ENCODE peak calls at places on chromosomes 2 and 18, in nine cellular contexts. O is OCI-LY7, D is SK-N-SH, I is ovary, Z is endothelial cell of umbilical vein, U is left lung, F is transverse colon, Q is colonic mucosa, L is cardiac fibroblast. J is an unnamed sample.

GRCh38 chr2:101152195-101153076 is 1.3 kb upstream of the TBC1D8 start:
- DNase-seq in I (peak), L (peak), F (peak), D (peak), O (peak), Q (peak), Z (peak), U (no peak), J (peak)

GRCh38 chr2:44135771-44136170 is 32.9 kb upstream of the PPM1B start:
- DNase-seq in U (no peak), D (no peak), F (no peak), O (no peak), Z (no peak), Q (no peak), L (peak), I (no peak), J (no peak)

GRCh38 chr2:98778741-98779483 is 48.0 kb upstream of the MGAT4A start:
- DNase-seq in U (no peak), O (no peak), L (peak), F (no peak), I (no peak), D (no peak), Q (no peak), Z (no peak), J (no peak)

GRCh38 chr2:233999182-233999581 is 51.3 kb upstream of the SPP2 start:
- DNase-seq in D (peak), F (no peak), U (no peak), O (no peak), Q (no peak), Z (no peak), I (no peak), L (no peak), J (no peak)

GRCh38 chr2:52995439-52995838 is 772.2 kb upstream of the CHAC2 start:
- DNase-seq in O (no peak), Z (no peak), Q (no peak), F (no peak), I (no peak), L (no peak), D (no peak), U (no peak), J (no peak)

GRCh38 chr2:127093648-127094210 is 13.2 kb downstream of the BIN1 start:
- DNase-seq in Q (no peak), L (no peak), F (no peak), U (peak), O (no peak), I (no peak), Z (peak), D (no peak), J (no peak)

GRCh38 chr2:139293992-139294548 is 513.9 kb upstream of the NXPH2 start:
- DNase-seq in F (no peak), Z (no peak), O (no peak), I (no peak), U (no peak), Q (no peak), L (no peak), D (no peak), J (no peak)

GRCh38 chr2:40367652-40368051 is 84.2 kb downstream of the SLC8A1 start:
- DNase-seq in D (no peak), F (no peak), Q (no peak), O (no peak), L (peak), Z (no peak), U (no peak), I (no peak), J (no peak)

GRCh38 chr18:70036771-70037452 is 89.2 kb upstream of the CD226 start:
- DNase-seq in Z (no peak), L (no peak), F (no peak), U (no peak), D (no peak), I (no peak), Q (no peak), O (peak), J (peak)

DNA sequence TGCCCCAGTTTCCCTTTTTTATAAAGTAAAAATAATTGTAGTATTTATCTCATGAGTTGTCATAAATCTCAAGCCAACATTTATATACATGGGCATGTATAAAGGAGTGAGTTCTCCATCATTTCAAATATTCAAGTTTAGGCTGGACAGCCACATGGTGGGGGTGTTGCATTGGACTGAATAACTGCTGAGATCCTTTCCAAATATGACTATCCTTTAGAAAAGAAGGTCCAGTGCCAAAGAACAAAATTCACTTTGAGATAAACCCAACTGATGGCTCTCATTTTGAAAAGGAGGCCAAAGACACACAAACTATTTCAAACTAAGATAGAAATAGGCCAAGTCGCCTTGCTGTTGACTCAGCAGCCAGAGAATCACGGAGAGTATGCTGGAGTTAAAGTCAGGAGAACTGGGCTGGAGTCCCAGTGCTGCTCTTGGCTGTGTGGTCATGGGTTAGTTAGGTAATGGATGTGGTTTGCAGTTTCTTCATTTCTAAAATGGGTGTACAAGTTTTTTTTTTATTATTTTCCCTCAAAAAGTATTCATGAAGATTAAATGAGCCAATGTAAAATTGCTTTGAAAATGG is 204.4 kb upstream of the LRATD1 start:
- DNase-seq in I (no peak), Q (peak), Z (no peak), L (peak), O (no peak), F (peak), U (no peak), D (no peak), J (no peak)
- TF ChIP-seq CTCF in I (no peak), Q (no peak), Z (no peak), L (no peak), O (no peak), F (peak), U (no peak), D (peak), J (peak)

GRCh38 chr2:158893057-158893456 is 75.4 kb upstream of the TANC1 start:
- DNase-seq in L (no peak), O (no peak), F (no peak), U (no peak), Q (no peak), Z (no peak), I (peak), D (no peak), J (no peak)

GRCh38 chr2:158894078-158894477 is 74.4 kb upstream of the TANC1 start:
- DNase-seq in O (no peak), Z (no peak), F (no peak), D (no peak), L (peak), U (no peak), I (no peak), Q (no peak), J (no peak)

GRCh38 chr2:158890296-158890905 is 78.0 kb upstream of the TANC1 start:
- DNase-seq in Z (no peak), O (no peak), D (no peak), L (no peak), Q (no peak), I (no peak), F (no peak), U (no peak), J (no peak)

GRCh38 chr2:158893474-158893873 is 75.0 kb upstream of the TANC1 start:
- DNase-seq in I (no peak), D (no peak), Z (no peak), Q (no peak), O (no peak), U (no peak), F (no peak), L (no peak), J (no peak)

DNA sequence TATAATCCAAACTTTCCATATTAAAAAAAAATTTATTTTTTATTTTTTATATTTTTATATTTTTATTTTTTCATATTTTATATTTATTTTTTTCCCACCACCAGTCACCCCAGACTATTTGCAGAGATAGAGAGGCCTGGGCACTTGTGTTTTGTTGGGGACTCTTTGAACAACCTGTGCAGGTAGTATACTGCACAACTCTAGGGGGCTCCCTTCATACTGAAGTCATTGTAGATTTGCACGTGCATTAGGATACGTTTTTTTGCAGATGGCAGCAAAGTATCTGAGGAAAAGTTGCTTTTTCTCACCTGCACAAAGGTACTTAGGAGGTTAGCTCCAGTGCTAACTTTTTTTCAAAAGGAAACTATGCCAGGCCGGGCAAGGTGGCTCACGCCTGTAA is 73.9 kb upstream of the TANC1 start:
- DNase-seq in O (no peak), L (no peak), I (no peak), U (no peak), F (no peak), Z (no peak), D (no peak), Q (no peak), J (no peak)
- TF ChIP-seq CTCF in O (peak), L (no peak), I (no peak), U (no peak), F (no peak), Z (no peak), D (peak), Q (no peak), J (no peak)

GRCh38 chr2:29317077-29317517 is 201.9 kb downstream of the CLIP4 start:
- DNase-seq in F (peak), D (no peak), Q (no peak), U (no peak), O (no peak), I (no peak), L (peak), Z (no peak), J (peak)
- TF ChIP-seq CTCF in F (no peak), D (peak), Q (no peak), U (no peak), O (no peak), I (no peak), L (peak), Z (no peak), J (no peak)

DNA sequence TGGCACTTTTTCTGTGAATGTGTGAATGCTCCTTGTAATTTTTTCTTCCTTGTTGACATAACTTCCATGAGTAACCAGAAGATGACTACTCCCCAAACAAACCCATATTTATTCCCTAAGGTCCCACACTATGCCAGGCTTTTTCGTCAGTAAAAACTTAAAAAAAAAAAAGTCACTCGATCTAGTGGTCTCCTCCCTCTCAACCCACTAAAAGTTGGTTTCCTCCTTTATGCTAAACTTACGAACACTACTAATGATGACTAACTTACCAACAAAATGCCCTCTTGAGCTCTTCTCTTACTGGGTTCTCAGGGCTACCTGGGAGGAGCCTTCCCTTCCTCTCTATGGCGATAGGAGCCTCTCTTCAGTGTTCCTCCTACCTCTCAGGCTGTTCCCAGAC is 18.2 kb downstream of the ACVR1 start:
- DNase-seq in L (peak), Z (no peak), U (no peak), D (no peak), O (no peak), I (no peak), Q (no peak), F (no peak), J (no peak)
- TF ChIP-seq CTCF in L (no peak), Z (no peak), U (no peak), D (no peak), O (no peak), I (no peak), Q (no peak), F (no peak), J (no peak)

GRCh38 chr18:3205239-3205638 is 14.5 kb downstream of the MYOM1 start:
- DNase-seq in F (no peak), L (no peak), O (no peak), I (no peak), D (no peak), U (no peak), Z (no peak), Q (no peak), J (no peak)

GRCh38 chr18:3194947-3195612 is 24.7 kb downstream of the MYOM1 start:
- DNase-seq in F (no peak), U (no peak), D (no peak), O (no peak), Z (no peak), Q (no peak), L (no peak), I (no peak), J (no peak)

GRCh38 chr18:3199942-3200645 is 19.7 kb downstream of the MYOM1 start:
- DNase-seq in O (no peak), F (no peak), D (no peak), Q (no peak), L (no peak), U (no peak), I (no peak), Z (no peak), J (no peak)
- TF ChIP-seq CTCF in O (no peak), F (no peak), D (no peak), Q (no peak), L (no peak), U (no peak), I (no peak), Z (no peak), J (no peak)

GRCh38 chr18:24111936-24112335 is 26.9 kb upstream of the CABYR start:
- DNase-seq in D (no peak), F (no peak), O (no peak), I (no peak), U (no peak), Q (no peak), Z (no peak), L (no peak), J (no peak)
- TF ChIP-seq CTCF in D (no peak), F (no peak), O (no peak), I (no peak), U (no peak), Q (no peak), Z (no peak), L (no peak), J (no peak)

GRCh38 chr2:207064128-207064694 is 101.5 kb downstream of the KLF7 start:
- DNase-seq in L (no peak), I (no peak), D (no peak), F (no peak), U (no peak), O (no peak), Q (no peak), Z (peak), J (no peak)
- TF ChIP-seq CTCF in L (no peak), I (no peak), D (no peak), F (no peak), U (no peak), O (no peak), Q (no peak), Z (no peak), J (no peak)

GRCh38 chr18:79680891-79681339 is 1.3 kb downstream of the CTDP1 start:
- DNase-seq in Z (no peak), D (no peak), F (peak), L (no peak), Q (peak), I (peak), U (peak), O (no peak), J (no peak)

GRCh38 chr18:79681484-79682387 is 2.1 kb downstream of the CTDP1 start:
- DNase-seq in Z (no peak), D (no peak), Q (peak), L (no peak), O (no peak), I (no peak), F (peak), U (peak), J (no peak)

GRCh38 chr18:79678665-79679551 is 695 bp upstream of the CTDP1 start:
- DNase-seq in F (peak), O (peak), U (peak), I (peak), L (peak), Q (peak), D (peak), Z (peak), J (peak)

GRCh38 chr18:79679552-79680099 is at the start of gene CTDP1:
- DNase-seq in I (peak), O (peak), F (peak), Z (peak), L (peak), Q (peak), D (peak), U (peak), J (peak)

GRCh38 chr18:79680100-79680879 is 687 bp downstream of the CTDP1 start:
- DNase-seq in O (peak), Z (peak), L (peak), I (no peak), Q (peak), F (peak), U (peak), D (peak), J (peak)
- TF ChIP-seq CTCF in O (no peak), Z (no peak), L (no peak), I (no peak), Q (no peak), F (no peak), U (no peak), D (no peak), J (no peak)

GRCh38 chr2:226251661-226252060 is 548.0 kb downstream of the IRS1 start:
- DNase-seq in Z (no peak), F (no peak), D (no peak), O (no peak), L (no peak), U (no peak), Q (no peak), I (no peak), J (no peak)

DNA sequence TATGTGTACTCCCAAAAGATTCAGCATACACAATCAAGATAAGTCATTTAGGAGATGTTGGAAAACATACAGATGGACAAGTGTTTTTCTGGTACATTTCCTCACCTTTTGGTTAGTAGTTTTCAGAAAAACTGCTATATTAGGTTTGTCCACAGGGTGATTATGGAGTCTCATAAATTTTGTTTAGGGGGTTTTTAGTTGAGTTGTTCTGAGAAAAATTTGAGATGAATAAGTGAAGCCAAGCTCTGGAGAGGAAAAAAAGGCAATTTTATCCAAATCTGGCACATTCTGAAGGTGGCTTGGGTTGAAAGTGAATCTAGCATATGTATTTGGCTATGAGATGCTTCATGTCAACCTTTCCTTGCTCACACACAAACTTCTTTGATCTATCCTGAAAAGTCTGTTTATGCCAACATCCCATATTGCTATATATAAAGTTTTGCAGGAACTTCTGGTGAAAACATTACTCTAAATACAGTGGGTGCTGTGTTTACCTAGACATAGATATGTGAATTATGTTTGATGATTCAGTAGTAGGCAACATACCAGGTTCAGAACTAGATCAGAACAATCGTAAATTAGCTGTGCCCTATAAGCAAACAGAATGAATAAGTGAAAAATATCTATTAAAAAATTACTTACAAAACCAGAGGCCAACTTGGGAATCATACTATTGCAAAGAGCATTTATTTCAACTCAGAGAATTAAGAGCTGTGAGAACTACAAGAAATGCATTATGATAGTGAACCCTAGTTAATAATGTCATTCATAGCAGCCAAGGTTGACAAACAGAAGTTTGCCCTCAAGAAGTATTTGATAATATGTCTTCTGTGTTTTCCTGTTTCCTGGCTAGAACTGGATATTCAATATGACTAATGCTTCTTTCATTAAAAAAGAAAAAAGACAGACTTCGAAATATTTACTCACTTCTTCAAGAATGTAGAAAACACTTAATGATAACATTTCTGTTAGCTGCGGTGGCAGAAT is 552.0 kb downstream of the IRS1 start:
- DNase-seq in O (no peak), D (no peak), Q (no peak), F (no peak), U (no peak), I (no peak), Z (no peak), L (peak), J (no peak)
- TF ChIP-seq CTCF in O (no peak), D (no peak), Q (no peak), F (peak), U (no peak), I (no peak), Z (no peak), L (peak), J (no peak)